ENCODE peak calls at places on chromosome 13, in five cellular contexts. H is T-cell, X is myocyte, M is ELR, A is RPMI8226. R is an unnamed sample.
A peak's percentile ranks its signal among the peaks of the same experiment; 100 is the strongest.

GRCh38 chr13:50393641-50394040 is 378.4 kb downstream of the KCNRG start:
- DNase-seq in H (no peak), X (peak; percentile 89), M (peak; percentile 24), A (no peak), R (no peak)

GRCh38 chr13:44068169-44068568 is 188.5 kb downstream of the LACC1 start:
- DNase-seq in H (no peak), X (peak; percentile 37), M (peak; percentile 81), A (no peak), R (no peak)

GRCh38 chr13:30224732-30225131 is 82.6 kb downstream of the KATNAL1 start:
- DNase-seq in H (no peak), X (peak; percentile 30), M (peak; percentile 71), A (no peak), R (no peak)

GRCh38 chr13:98462946-98463345 is 114.0 kb downstream of the STK24 start:
- DNase-seq in H (no peak), X (no peak), M (no peak), A (no peak), R (no peak)

GRCh38 chr13:109989686-109990085 is 203.3 kb upstream of the IRS2 start:
- DNase-seq in H (no peak), X (no peak), M (peak; percentile 70), A (no peak), R (no peak)

GRCh38 chr13:111215081-111216047 is 100.3 kb downstream of the ARHGEF7 start:
- DNase-seq in H (no peak), X (peak; percentile 49), M (no peak), A (no peak), R (no peak)

GRCh38 chr13:32790731-32791130 is 204.5 kb downstream of the PDS5B start:
- DNase-seq in H (no peak), X (peak; percentile 2), M (peak; percentile 36), A (no peak), R (peak; percentile 3)

GRCh38 chr13:75220238-75220542 is 261.8 kb downstream of the TBC1D4 start:
- DNase-seq in H (no peak), X (no peak), M (no peak), A (no peak), R (no peak)

GRCh38 chr13:113814435-113814821 is 49.4 kb downstream of the GAS6 start:
- DNase-seq in H (no peak), X (peak; percentile 59), M (peak; percentile 53), A (no peak), R (no peak)

GRCh38 chr13:100987993-100988392 is 313.4 kb upstream of the TMTC4 start:
- DNase-seq in H (no peak), X (peak; percentile 52), M (peak; percentile 13), A (no peak), R (no peak)

GRCh38 chr13:37207646-37208045 is 102.2 kb upstream of the CSNK1A1L start:
- DNase-seq in H (no peak), X (no peak), M (no peak), A (no peak), R (no peak)

GRCh38 chr13:22703601-22704209 is 477.1 kb upstream of the SGCG start:
- DNase-seq in H (no peak), X (peak; percentile 92), M (no peak), A (no peak), R (no peak)

GRCh38 chr13:44191504-44192171 is 182.0 kb upstream of the SERP2 start:
- DNase-seq in H (peak; percentile 37), X (peak; percentile 82), M (peak; percentile 71), A (peak; percentile 34), R (peak; percentile 90)

GRCh38 chr13:99528547-99528946 is 27.3 kb downstream of the TM9SF2 start:
- DNase-seq in H (peak; percentile 34), X (no peak), M (no peak), A (peak; percentile 8), R (peak; percentile 33)

GRCh38 chr13:41563501-41564001 is 106.2 kb downstream of the RGCC start:
- DNase-seq in H (no peak), X (peak; percentile 26), M (peak; percentile 37), A (no peak), R (no peak)

GRCh38 chr13:95074820-95075219 is 226.4 kb downstream of the ABCC4 start:
- DNase-seq in H (no peak), X (no peak), M (no peak), A (no peak), R (no peak)

GRCh38 chr13:37289212-37289935 is 183.9 kb upstream of the CSNK1A1L start:
- DNase-seq in H (no peak), X (no peak), M (no peak), A (no peak), R (no peak)

GRCh38 chr13:51919531-51919930 is 57.8 kb downstream of the CCDC70 start:
- DNase-seq in H (no peak), X (no peak), M (no peak), A (no peak), R (no peak)

GRCh38 chr13:101730420-101731000 is 278.0 kb downstream of the ITGBL1 start:
- DNase-seq in H (no peak), X (no peak), M (no peak), A (no peak), R (no peak)

GRCh38 chr13:24777171-24777570 is 13.2 kb downstream of the RNF17 start:
- DNase-seq in H (no peak), X (no peak), M (no peak), A (no peak), R (no peak)

GRCh38 chr13:20717581-20718542 is 14.4 kb downstream of the IL17D start:
- DNase-seq in H (no peak), X (peak; percentile 34), M (no peak), A (no peak), R (no peak)

GRCh38 chr13:40272776-40273139 is 393.7 kb downstream of the FOXO1 start:
- DNase-seq in H (no peak), X (no peak), M (peak; percentile 15), A (no peak), R (no peak)

GRCh38 chr13:51342706-51343105 is 3.2 kb downstream of the SERPINE3 start:
- DNase-seq in H (no peak), X (no peak), M (peak; percentile 61), A (no peak), R (no peak)

GRCh38 chr13:39612023-39612637 is 9.1 kb upstream of the LHFPL6 start:
- DNase-seq in H (peak; percentile 64), X (peak; percentile 76), M (peak; percentile 80), A (peak; percentile 62), R (peak; percentile 79)

GRCh38 chr13:66809496-66809895 is 420.6 kb downstream of the PCDH9 start:
- DNase-seq in H (no peak), X (peak; percentile 1), M (no peak), A (no peak), R (no peak)

R was measured in OCI-M1.